ENCODE peak calls at places on chromosomes 7 and 10, in nine cellular contexts. Z is HL-60, D is spleen, Y is heart right ventricle, T is BJ, N is esophagus squamous epithelium, W is dorsolateral prefrontal cortex, P is kidney epithelial cell, C is heart left ventricle. A is an unnamed sample.

GRCh38 chr10:113175176-113175575 is 225.1 kb downstream of the TCF7L2 start:
- DNase-seq in Z (no peak), D (no peak), Y (no peak), T (no peak), N (no peak), W (no peak), P (no peak), C (no peak), A (no peak)

GRCh38 chr7:158394936-158395335 is 192.7 kb downstream of the PTPRN2 start:
- DNase-seq in Z (no peak), D (peak), Y (peak), T (no peak), N (no peak), W (no peak), P (no peak), C (no peak), A (no peak)

GRCh38 chr10:66586073-66586472 is 339.8 kb upstream of the LRRTM3 start:
- DNase-seq in Z (no peak), D (no peak), Y (no peak), T (no peak), N (no peak), W (no peak), P (no peak), C (no peak), A (no peak)

GRCh38 chr10:5043716-5044115 is 40.1 kb upstream of the AKR1C2 start:
- DNase-seq in Z (no peak), D (no peak), Y (no peak), T (no peak), N (no peak), W (no peak), P (no peak), C (no peak), A (no peak)

GRCh38 chr10:89342219-89342966 is 14.6 kb downstream of the IFIT3 start:
- DNase-seq in Z (no peak), D (no peak), Y (peak), T (peak), N (no peak), W (peak), P (no peak), C (peak), A (no peak)

GRCh38 chr7:140719711-140720110 is 23.2 kb downstream of the NDUFB2 start:
- DNase-seq in Z (peak), D (no peak), Y (no peak), T (no peak), N (no peak), W (no peak), P (no peak), C (no peak), A (no peak)

GRCh38 chr10:94085766-94086437 is 92.2 kb downstream of the PLCE1 start:
- DNase-seq in Z (no peak), D (no peak), Y (no peak), T (no peak), N (no peak), W (no peak), P (no peak), C (no peak), A (no peak)

GRCh38 chr10:124688889-124689670 is 55.1 kb downstream of the FAM53B start:
- DNase-seq in Z (no peak), D (no peak), Y (no peak), T (no peak), N (no peak), W (no peak), P (no peak), C (no peak), A (no peak)

GRCh38 chr7:6646380-6646950 is 9.3 kb downstream of the ZNF316 start:
- DNase-seq in Z (no peak), D (peak), Y (no peak), T (no peak), N (no peak), W (no peak), P (no peak), C (no peak), A (no peak)

GRCh38 chr7:1815051-1815481 is 145.0 kb downstream of the ELFN1 start:
- DNase-seq in Z (no peak), D (peak), Y (no peak), T (no peak), N (no peak), W (no peak), P (no peak), C (no peak), A (no peak)

GRCh38 chr10:124599588-124600050 is 138.0 kb downstream of the LHPP start:
- DNase-seq in Z (no peak), D (peak), Y (no peak), T (no peak), N (no peak), W (no peak), P (no peak), C (no peak), A (no peak)

DNA sequence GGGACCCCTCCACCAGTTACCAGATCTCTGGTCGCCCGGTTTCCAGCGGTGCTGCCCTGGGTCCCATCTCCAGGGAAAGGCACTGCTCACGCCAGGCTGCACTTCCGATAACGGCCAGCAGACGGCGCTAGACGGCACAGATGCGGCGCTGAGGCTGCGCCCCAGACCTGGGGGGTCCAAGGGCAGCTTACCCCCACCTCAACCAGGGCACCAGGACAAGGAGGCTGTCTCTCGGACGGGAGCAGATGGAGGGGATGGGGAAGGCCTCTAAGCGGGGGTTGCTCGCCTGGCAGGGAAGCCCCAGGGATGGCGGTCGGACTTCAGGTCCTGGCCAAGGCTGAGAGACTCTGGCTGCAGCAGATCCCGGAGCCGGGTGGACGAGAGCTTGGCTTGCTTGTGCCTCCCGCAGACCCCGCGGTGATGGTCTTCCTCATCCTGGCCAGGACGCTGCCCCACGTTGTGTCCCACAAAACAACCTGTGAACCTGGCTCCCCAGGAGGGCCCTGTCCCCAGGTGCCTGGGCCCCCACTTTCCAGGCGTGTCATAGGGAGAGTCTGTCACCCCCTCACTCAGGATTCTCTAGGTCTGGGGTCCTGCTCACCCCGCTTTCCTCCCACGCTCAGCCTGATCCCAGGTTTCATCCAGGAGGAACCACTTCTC is 23.9 kb upstream of the ZNF716 start:
- DNase-seq in Z (no peak), D (no peak), Y (no peak), T (no peak), N (no peak), W (no peak), P (no peak), C (no peak), A (no peak)
- TF ChIP-seq CTCF in Z (no peak), D (no peak), Y (peak), T (peak), N (no peak), W (peak), P (no peak), C (peak), A (peak)

GRCh38 chr7:92633211-92633906 is 43.2 kb upstream of the FAM133B start:
- DNase-seq in Z (peak), D (no peak), Y (no peak), T (peak), N (no peak), W (no peak), P (no peak), C (no peak), A (peak)

GRCh38 chr7:92634125-92634710 is 44.0 kb upstream of the FAM133B start:
- DNase-seq in Z (no peak), D (no peak), Y (no peak), T (no peak), N (no peak), W (no peak), P (no peak), C (no peak), A (no peak)

GRCh38 chr7:92635538-92635937 is 45.3 kb upstream of the FAM133B start:
- DNase-seq in Z (no peak), D (no peak), Y (no peak), T (no peak), N (no peak), W (no peak), P (no peak), C (no peak), A (no peak)

GRCh38 chr7:92636018-92636560 is 45.9 kb upstream of the FAM133B start:
- DNase-seq in Z (no peak), D (no peak), Y (no peak), T (no peak), N (no peak), W (no peak), P (no peak), C (no peak), A (no peak)

GRCh38 chr7:92634924-92635519 is 44.8 kb upstream of the FAM133B start:
- DNase-seq in Z (peak), D (no peak), Y (no peak), T (peak), N (no peak), W (no peak), P (no peak), C (no peak), A (peak)
- H3K4me3 ChIP-seq in Z (no peak), D (no peak), Y (no peak), T (no peak), N (no peak), W (no peak), P (no peak), C (no peak), A (no peak)

GRCh38 chr7:128874140-128875031 is 11.7 kb downstream of the ATP6V1F start:
- DNase-seq in Z (no peak), D (peak), Y (no peak), T (no peak), N (no peak), W (no peak), P (no peak), C (no peak), A (no peak)

GRCh38 chr7:128869944-128870285 is 7.3 kb downstream of the ATP6V1F start:
- DNase-seq in Z (no peak), D (no peak), Y (no peak), T (no peak), N (no peak), W (no peak), P (no peak), C (no peak), A (no peak)

GRCh38 chr7:128873234-128873633 is 10.6 kb downstream of the ATP6V1F start:
- DNase-seq in Z (no peak), D (no peak), Y (no peak), T (no peak), N (no peak), W (no peak), P (no peak), C (no peak), A (no peak)

GRCh38 chr7:128871050-128871449 is 8.4 kb downstream of the ATP6V1F start:
- DNase-seq in Z (no peak), D (no peak), Y (no peak), T (no peak), N (no peak), W (no peak), P (no peak), C (no peak), A (no peak)

DNA sequence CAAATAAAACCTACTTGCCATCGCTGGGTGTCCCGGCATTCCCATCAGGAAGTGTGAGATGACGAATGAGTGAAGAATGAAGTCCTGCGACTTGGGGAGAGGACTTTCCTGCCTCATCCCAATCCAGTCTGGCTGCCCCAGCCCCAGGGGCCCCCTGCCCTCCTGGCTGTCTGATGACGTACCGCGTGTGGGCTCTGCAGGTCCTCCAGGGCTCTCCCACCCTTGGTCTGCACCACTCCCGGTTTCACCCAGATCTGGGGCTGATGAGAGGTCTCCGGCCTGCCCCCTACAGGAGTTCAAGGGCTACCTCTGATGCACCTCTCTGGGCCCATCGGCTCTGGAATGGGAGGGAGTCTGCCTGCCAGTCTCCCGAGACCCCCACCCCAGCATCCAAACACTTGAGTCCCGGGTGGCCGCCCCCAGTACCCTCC is 9.8 kb downstream of the ATP6V1F start:
- DNase-seq in Z (no peak), D (no peak), Y (no peak), T (no peak), N (no peak), W (no peak), P (no peak), C (no peak), A (no peak)
- TF ChIP-seq CTCF in Z (no peak), D (no peak), Y (no peak), T (peak), N (no peak), W (no peak), P (no peak), C (no peak), A (no peak)

GRCh38 chr10:122879339-122880273 is at the start of gene FAM24B:
- DNase-seq in Z (peak), D (peak), Y (peak), T (peak), N (peak), W (peak), P (peak), C (peak), A (peak)
- H3K4me3 ChIP-seq in Z (no peak), D (peak), Y (peak), T (peak), N (peak), W (peak), P (peak), C (peak), A (peak)

GRCh38 chr10:9305018-9305655 is 1250.6 kb downstream of the GATA3 start:
- DNase-seq in Z (no peak), D (no peak), Y (no peak), T (no peak), N (no peak), W (no peak), P (no peak), C (no peak), A (no peak)
- TF ChIP-seq CTCF in Z (no peak), D (no peak), Y (peak), T (peak), N (peak), W (peak), P (peak), C (no peak), A (peak)

GRCh38 chr10:111077715-111078504 is 1.1 kb downstream of the ADRA2A start:
- DNase-seq in Z (peak), D (no peak), Y (peak), T (no peak), N (no peak), W (no peak), P (no peak), C (peak), A (no peak)

GRCh38 chr10:111079781-111080180 is 3.0 kb downstream of the ADRA2A start:
- DNase-seq in Z (no peak), D (no peak), Y (no peak), T (no peak), N (no peak), W (no peak), P (no peak), C (no peak), A (no peak)

GRCh38 chr10:111079241-111079760 is 2.5 kb downstream of the ADRA2A start:
- DNase-seq in Z (no peak), D (no peak), Y (no peak), T (no peak), N (no peak), W (no peak), P (no peak), C (no peak), A (no peak)

GRCh38 chr10:111080224-111080623 is 3.4 kb downstream of the ADRA2A start:
- DNase-seq in Z (no peak), D (no peak), Y (no peak), T (no peak), N (no peak), W (no peak), P (no peak), C (no peak), A (no peak)

DNA sequence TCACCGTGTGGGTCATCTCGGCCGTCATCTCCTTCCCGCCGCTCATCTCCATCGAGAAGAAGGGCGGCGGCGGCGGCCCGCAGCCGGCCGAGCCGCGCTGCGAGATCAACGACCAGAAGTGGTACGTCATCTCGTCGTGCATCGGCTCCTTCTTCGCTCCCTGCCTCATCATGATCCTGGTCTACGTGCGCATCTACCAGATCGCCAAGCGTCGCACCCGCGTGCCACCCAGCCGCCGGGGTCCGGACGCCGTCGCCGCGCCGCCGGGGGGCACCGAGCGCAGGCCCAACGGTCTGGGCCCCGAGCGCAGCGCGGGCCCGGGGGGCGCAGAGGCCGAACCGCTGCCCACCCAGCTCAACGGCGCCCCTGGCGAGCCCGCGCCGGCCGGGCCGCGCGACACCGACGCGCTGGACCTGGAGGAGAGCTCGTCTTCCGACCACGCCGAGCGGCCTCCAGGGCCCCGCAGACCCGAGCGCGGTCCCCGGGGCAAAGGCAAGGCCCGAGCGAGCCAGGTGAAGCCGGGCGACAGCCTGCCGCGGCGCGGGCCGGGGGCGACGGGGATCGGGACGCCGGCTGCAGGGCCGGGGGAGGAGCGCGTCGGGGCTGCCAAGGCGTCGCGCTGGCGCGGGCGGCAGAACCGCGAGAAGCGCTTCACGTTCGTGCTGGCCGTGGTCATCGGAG is 1.8 kb downstream of the ADRA2A start:
- DNase-seq in Z (no peak), D (no peak), Y (no peak), T (no peak), N (no peak), W (no peak), P (no peak), C (no peak), A (no peak)
- H3K4me3 ChIP-seq in Z (no peak), D (peak), Y (peak), T (no peak), N (peak), W (peak), P (no peak), C (peak), A (no peak)